ENCODE peak calls at places on chromosomes 3 and 15, in eight cellular contexts. One of them, this sample, is unnamed.

GRCh38 chr15:24856397-24857093 is 98.2 kb upstream of the SNRPN start:
- DNase-seq in NB4: peak
- DNase-seq in suprapubic skin: no peak
- DNase-seq in fibroblast of the aortic adventitia: no peak
- DNase-seq in A549: no peak
- DNase-seq in breast epithelium: no peak
- DNase-seq in CD8-positive, alpha-beta T cell: no peak
- DNase-seq in dorsolateral prefrontal cortex: no peak
- DNase-seq in this sample: no peak

GRCh38 chr3:42803800-42804112 is 534 bp downstream of the HIGD1A start:
- DNase-seq in NB4: peak
- DNase-seq in suprapubic skin: no peak
- DNase-seq in fibroblast of the aortic adventitia: no peak
- DNase-seq in A549: peak
- DNase-seq in breast epithelium: no peak
- DNase-seq in CD8-positive, alpha-beta T cell: peak
- DNase-seq in dorsolateral prefrontal cortex: peak
- DNase-seq in this sample: peak

GRCh38 chr3:114439279-114439678 is 145.5 kb downstream of the TIGIT start:
- DNase-seq in NB4: no peak
- DNase-seq in suprapubic skin: no peak
- DNase-seq in fibroblast of the aortic adventitia: no peak
- DNase-seq in A549: no peak
- DNase-seq in breast epithelium: no peak
- DNase-seq in CD8-positive, alpha-beta T cell: no peak
- DNase-seq in dorsolateral prefrontal cortex: no peak
- DNase-seq in this sample: no peak

GRCh38 chr3:155676252-155676981 is 68.5 kb downstream of the PLCH1 start:
- DNase-seq in NB4: no peak
- DNase-seq in suprapubic skin: no peak
- DNase-seq in fibroblast of the aortic adventitia: peak
- DNase-seq in A549: peak
- DNase-seq in breast epithelium: no peak
- DNase-seq in CD8-positive, alpha-beta T cell: no peak
- DNase-seq in dorsolateral prefrontal cortex: peak
- DNase-seq in this sample: no peak

GRCh38 chr3:28150465-28151206 is 90.8 kb upstream of the CMC1 start:
- DNase-seq in NB4: no peak
- DNase-seq in suprapubic skin: no peak
- DNase-seq in fibroblast of the aortic adventitia: peak
- DNase-seq in A549: no peak
- DNase-seq in breast epithelium: no peak
- DNase-seq in CD8-positive, alpha-beta T cell: no peak
- DNase-seq in dorsolateral prefrontal cortex: no peak
- DNase-seq in this sample: no peak

GRCh38 chr3:190183121-190183520 is 62.4 kb upstream of the P3H2 start:
- DNase-seq in NB4: no peak
- DNase-seq in suprapubic skin: no peak
- DNase-seq in fibroblast of the aortic adventitia: peak
- DNase-seq in A549: peak
- DNase-seq in breast epithelium: no peak
- DNase-seq in CD8-positive, alpha-beta T cell: no peak
- DNase-seq in dorsolateral prefrontal cortex: no peak
- DNase-seq in this sample: peak

GRCh38 chr3:141305436-141305835 is 62.9 kb upstream of the ZBTB38 start:
- DNase-seq in NB4: peak
- DNase-seq in suprapubic skin: no peak
- DNase-seq in fibroblast of the aortic adventitia: peak
- DNase-seq in A549: peak
- DNase-seq in breast epithelium: no peak
- DNase-seq in CD8-positive, alpha-beta T cell: no peak
- DNase-seq in dorsolateral prefrontal cortex: no peak
- DNase-seq in this sample: peak

GRCh38 chr15:90402230-90402629 is 14.2 kb downstream of the IQGAP1 start:
- DNase-seq in NB4: peak
- DNase-seq in suprapubic skin: peak
- DNase-seq in fibroblast of the aortic adventitia: peak
- DNase-seq in A549: peak
- DNase-seq in breast epithelium: no peak
- DNase-seq in CD8-positive, alpha-beta T cell: no peak
- DNase-seq in dorsolateral prefrontal cortex: no peak
- DNase-seq in this sample: peak

GRCh38 chr15:90583471-90584252 is 53.9 kb downstream of the CRTC3 start:
- DNase-seq in NB4: no peak
- DNase-seq in suprapubic skin: no peak
- DNase-seq in fibroblast of the aortic adventitia: no peak
- DNase-seq in A549: no peak
- DNase-seq in breast epithelium: no peak
- DNase-seq in CD8-positive, alpha-beta T cell: no peak
- DNase-seq in dorsolateral prefrontal cortex: no peak
- DNase-seq in this sample: no peak

GRCh38 chr3:142794510-142794909 is 70.7 kb downstream of the TRPC1 start:
- DNase-seq in NB4: no peak
- DNase-seq in suprapubic skin: no peak
- DNase-seq in fibroblast of the aortic adventitia: no peak
- DNase-seq in A549: no peak
- DNase-seq in breast epithelium: no peak
- DNase-seq in CD8-positive, alpha-beta T cell: no peak
- DNase-seq in dorsolateral prefrontal cortex: no peak
- DNase-seq in this sample: no peak

GRCh38 chr15:35693887-35694286 is 147.9 kb upstream of the DPH6 start:
- DNase-seq in NB4: no peak
- DNase-seq in suprapubic skin: no peak
- DNase-seq in fibroblast of the aortic adventitia: no peak
- DNase-seq in A549: no peak
- DNase-seq in breast epithelium: no peak
- DNase-seq in CD8-positive, alpha-beta T cell: no peak
- DNase-seq in dorsolateral prefrontal cortex: no peak
- DNase-seq in this sample: no peak

GRCh38 chr3:98735761-98736269 is 27.3 kb upstream of the ST3GAL6 start:
- DNase-seq in NB4: no peak
- DNase-seq in suprapubic skin: no peak
- DNase-seq in fibroblast of the aortic adventitia: no peak
- DNase-seq in A549: no peak
- DNase-seq in breast epithelium: no peak
- DNase-seq in CD8-positive, alpha-beta T cell: no peak
- DNase-seq in dorsolateral prefrontal cortex: no peak
- DNase-seq in this sample: no peak

GRCh38 chr3:134351421-134351820 is 22.8 kb downstream of the AMOTL2 start:
- DNase-seq in NB4: no peak
- DNase-seq in suprapubic skin: no peak
- DNase-seq in fibroblast of the aortic adventitia: peak
- DNase-seq in A549: no peak
- DNase-seq in breast epithelium: no peak
- DNase-seq in CD8-positive, alpha-beta T cell: no peak
- DNase-seq in dorsolateral prefrontal cortex: no peak
- DNase-seq in this sample: no peak

GRCh38 chr15:58951388-58952060 is 18.0 kb upstream of the SLTM start:
- DNase-seq in NB4: no peak
- DNase-seq in suprapubic skin: no peak
- DNase-seq in fibroblast of the aortic adventitia: peak
- DNase-seq in A549: no peak
- DNase-seq in breast epithelium: no peak
- DNase-seq in CD8-positive, alpha-beta T cell: no peak
- DNase-seq in dorsolateral prefrontal cortex: no peak
- DNase-seq in this sample: peak

GRCh38 chr3:126964261-126964660 is 18.7 kb upstream of the PLXNA1 start:
- DNase-seq in NB4: no peak
- DNase-seq in suprapubic skin: peak
- DNase-seq in fibroblast of the aortic adventitia: no peak
- DNase-seq in A549: no peak
- DNase-seq in breast epithelium: peak
- DNase-seq in CD8-positive, alpha-beta T cell: no peak
- DNase-seq in dorsolateral prefrontal cortex: no peak
- DNase-seq in this sample: no peak

GRCh38 chr15:45378149-45378912 is at the start of gene GATM:
- DNase-seq in NB4: peak
- DNase-seq in suprapubic skin: peak
- DNase-seq in fibroblast of the aortic adventitia: peak
- DNase-seq in A549: peak
- DNase-seq in breast epithelium: peak
- DNase-seq in CD8-positive, alpha-beta T cell: peak
- DNase-seq in dorsolateral prefrontal cortex: peak
- DNase-seq in this sample: peak

GRCh38 chr15:45378913-45379262 is 544 bp upstream of the GATM start:
- DNase-seq in NB4: no peak
- DNase-seq in suprapubic skin: no peak
- DNase-seq in fibroblast of the aortic adventitia: peak
- DNase-seq in A549: no peak
- DNase-seq in breast epithelium: no peak
- DNase-seq in CD8-positive, alpha-beta T cell: no peak
- DNase-seq in dorsolateral prefrontal cortex: peak
- DNase-seq in this sample: no peak

GRCh38 chr15:45376967-45377629 is 1.2 kb downstream of the GATM start:
- DNase-seq in NB4: no peak
- DNase-seq in suprapubic skin: no peak
- DNase-seq in fibroblast of the aortic adventitia: no peak
- DNase-seq in A549: no peak
- DNase-seq in breast epithelium: no peak
- DNase-seq in CD8-positive, alpha-beta T cell: no peak
- DNase-seq in dorsolateral prefrontal cortex: peak
- DNase-seq in this sample: no peak

GRCh38 chr15:45376300-45376928 is 1.9 kb downstream of the GATM start:
- DNase-seq in NB4: no peak
- DNase-seq in suprapubic skin: no peak
- DNase-seq in fibroblast of the aortic adventitia: no peak
- DNase-seq in A549: no peak
- DNase-seq in breast epithelium: no peak
- DNase-seq in CD8-positive, alpha-beta T cell: no peak
- DNase-seq in dorsolateral prefrontal cortex: peak
- DNase-seq in this sample: no peak

GRCh38 chr15:45377630-45378148 is 655 bp downstream of the GATM start:
- DNase-seq in NB4: no peak
- DNase-seq in suprapubic skin: peak
- DNase-seq in fibroblast of the aortic adventitia: no peak
- DNase-seq in A549: no peak
- DNase-seq in breast epithelium: peak
- DNase-seq in CD8-positive, alpha-beta T cell: no peak
- DNase-seq in dorsolateral prefrontal cortex: peak
- DNase-seq in this sample: no peak
- TF ChIP-seq CTCF in NB4: no peak
- TF ChIP-seq CTCF in suprapubic skin: no peak
- TF ChIP-seq CTCF in fibroblast of the aortic adventitia: no peak
- TF ChIP-seq CTCF in A549: no peak
- TF ChIP-seq CTCF in breast epithelium: no peak
- TF ChIP-seq CTCF in CD8-positive, alpha-beta T cell: no peak
- TF ChIP-seq CTCF in dorsolateral prefrontal cortex: no peak
- TF ChIP-seq CTCF in this sample: no peak

GRCh38 chr3:53160335-53160659 is 712 bp upstream of the PRKCD start:
- DNase-seq in NB4: no peak
- DNase-seq in suprapubic skin: no peak
- DNase-seq in fibroblast of the aortic adventitia: no peak
- DNase-seq in A549: no peak
- DNase-seq in breast epithelium: no peak
- DNase-seq in CD8-positive, alpha-beta T cell: no peak
- DNase-seq in dorsolateral prefrontal cortex: no peak
- DNase-seq in this sample: no peak
- H3K4me3 ChIP-seq in NB4: peak
- H3K4me3 ChIP-seq in suprapubic skin: peak
- H3K4me3 ChIP-seq in fibroblast of the aortic adventitia: peak
- H3K4me3 ChIP-seq in A549: peak
- H3K4me3 ChIP-seq in breast epithelium: peak
- H3K4me3 ChIP-seq in CD8-positive, alpha-beta T cell: peak
- H3K4me3 ChIP-seq in dorsolateral prefrontal cortex: peak
- H3K4me3 ChIP-seq in this sample: peak

GRCh38 chr3:168165390-168166269 is 69.9 kb upstream of the GOLIM4 start:
- DNase-seq in NB4: peak
- DNase-seq in suprapubic skin: peak
- DNase-seq in fibroblast of the aortic adventitia: peak
- DNase-seq in A549: peak
- DNase-seq in breast epithelium: no peak
- DNase-seq in CD8-positive, alpha-beta T cell: no peak
- DNase-seq in dorsolateral prefrontal cortex: peak
- DNase-seq in this sample: peak
- TF ChIP-seq CTCF in NB4: peak
- TF ChIP-seq CTCF in suprapubic skin: peak
- TF ChIP-seq CTCF in fibroblast of the aortic adventitia: peak
- TF ChIP-seq CTCF in A549: peak
- TF ChIP-seq CTCF in breast epithelium: peak
- TF ChIP-seq CTCF in CD8-positive, alpha-beta T cell: no peak
- TF ChIP-seq CTCF in dorsolateral prefrontal cortex: peak
- TF ChIP-seq CTCF in this sample: peak

DNA sequence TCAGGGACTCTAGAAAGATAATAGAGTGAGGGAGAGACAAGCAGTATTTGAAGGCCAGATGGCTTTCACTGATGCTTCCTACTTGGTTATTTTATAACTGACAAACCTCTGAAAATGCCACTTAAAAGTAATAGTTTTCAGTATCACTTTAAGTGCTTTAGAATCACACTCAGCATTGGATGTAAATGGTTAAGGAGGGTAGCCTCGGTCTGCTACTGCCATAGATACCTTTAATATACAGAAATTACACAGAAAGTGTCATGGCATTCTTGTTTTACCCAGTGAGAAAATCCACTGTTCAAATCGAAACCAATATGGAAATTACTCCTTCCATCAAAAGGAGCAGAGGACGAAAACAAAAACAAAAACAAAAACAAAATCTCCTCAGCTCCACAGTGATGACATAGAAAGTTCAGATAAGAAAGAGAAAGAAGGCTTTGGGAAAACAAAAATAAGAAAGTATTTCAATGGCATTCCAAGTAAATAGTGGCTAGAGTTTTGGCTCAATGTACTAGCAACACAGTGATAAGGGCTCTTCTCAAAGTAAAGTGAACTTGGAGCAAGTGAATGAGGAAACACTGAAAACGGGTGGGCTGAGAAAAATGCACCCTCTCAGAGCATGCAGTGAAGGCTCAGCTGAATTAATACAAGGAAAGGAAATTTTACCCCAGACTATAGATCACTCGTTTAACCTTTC is 43.2 kb upstream of the CD47 start:
- DNase-seq in NB4: no peak
- DNase-seq in suprapubic skin: no peak
- DNase-seq in fibroblast of the aortic adventitia: peak
- DNase-seq in A549: no peak
- DNase-seq in breast epithelium: no peak
- DNase-seq in CD8-positive, alpha-beta T cell: no peak
- DNase-seq in dorsolateral prefrontal cortex: no peak
- DNase-seq in this sample: no peak
- H3K4me3 ChIP-seq in NB4: no peak
- H3K4me3 ChIP-seq in suprapubic skin: no peak
- H3K4me3 ChIP-seq in fibroblast of the aortic adventitia: no peak
- H3K4me3 ChIP-seq in A549: no peak
- H3K4me3 ChIP-seq in breast epithelium: no peak
- H3K4me3 ChIP-seq in CD8-positive, alpha-beta T cell: no peak
- H3K4me3 ChIP-seq in dorsolateral prefrontal cortex: peak
- H3K4me3 ChIP-seq in this sample: no peak